ENCODE peak calls at places on chromosomes 3 and 15, in seven cellular contexts. A, H, N, I, D, G and C are unnamed samples.

GRCh38 chr3:157888040-157888439 is 218.2 kb downstream of the SHOX2 start:
- DNase-seq in A (no peak), H (no peak), N (no peak), I (no peak), D (peak; percentile 21), G (no peak), C (no peak)

GRCh38 chr3:87082806-87083440 is 92.0 kb upstream of the VGLL3 start:
- DNase-seq in A (no peak), H (no peak), N (no peak), I (no peak), D (peak; percentile 88), G (no peak), C (peak; percentile 75)

GRCh38 chr3:35776346-35776745 is 137.0 kb downstream of the ARPP21 start:
- DNase-seq in A (no peak), H (no peak), N (no peak), I (no peak), D (no peak), G (no peak), C (no peak)

GRCh38 chr15:81394609-81395008 is 20.6 kb upstream of the TMC3 start:
- DNase-seq in A (peak; percentile 57), H (no peak), N (no peak), I (no peak), D (no peak), G (no peak), C (no peak)

GRCh38 chr3:141845407-141846049 is 30.9 kb upstream of the ATP1B3 start:
- DNase-seq in A (no peak), H (no peak), N (no peak), I (no peak), D (peak; percentile 67), G (no peak), C (peak; percentile 50)

GRCh38 chr3:110341047-110341446 is 730.6 kb upstream of the NECTIN3 start:
- DNase-seq in A (no peak), H (no peak), N (no peak), I (no peak), D (no peak), G (no peak), C (no peak)

GRCh38 chr3:128287161-128287560 is 133.9 kb downstream of the EEFSEC start:
- DNase-seq in A (no peak), H (no peak), N (no peak), I (no peak), D (peak; percentile 29), G (no peak), C (no peak)

GRCh38 chr3:187165144-187165543 is 25.8 kb upstream of the RPL39L start:
- DNase-seq in A (peak; percentile 39), H (peak; percentile 44), N (no peak), I (no peak), D (peak; percentile 95), G (no peak), C (peak; percentile 79)

GRCh38 chr3:171320721-171321120 is 139.5 kb downstream of the TNIK start:
- DNase-seq in A (no peak), H (no peak), N (no peak), I (no peak), D (no peak), G (no peak), C (no peak)

GRCh38 chr3:125618851-125619250 is 23.6 kb upstream of the OSBPL11 start:
- DNase-seq in A (no peak), H (no peak), N (no peak), I (no peak), D (no peak), G (no peak), C (no peak)

GRCh38 chr3:50333744-50334328 is 5.8 kb upstream of the TUSC2 start:
- DNase-seq in A (no peak), H (no peak), N (no peak), I (no peak), D (no peak), G (no peak), C (no peak)

GRCh38 chr3:122689587-122689986 is 8.9 kb downstream of the PARP14 start:
- DNase-seq in A (no peak), H (no peak), N (no peak), I (no peak), D (no peak), G (no peak), C (no peak)

GRCh38 chr3:151037746-151038145 is 47.7 kb upstream of the MED12L start:
- DNase-seq in A (peak; percentile 11), H (no peak), N (no peak), I (peak; percentile 20), D (no peak), G (no peak), C (no peak)

GRCh38 chr3:141561426-141562034 is 74.7 kb downstream of the RASA2 start:
- DNase-seq in A (peak; percentile 12), H (peak; percentile 86), N (no peak), I (peak; percentile 29), D (peak; percentile 81), G (no peak), C (peak; percentile 62)

GRCh38 chr15:34262362-34262761 is 37.5 kb downstream of the EMC4 start:
- DNase-seq in A (no peak), H (no peak), N (no peak), I (no peak), D (no peak), G (no peak), C (peak; percentile 4)

GRCh38 chr3:37686225-37686624 is 175.5 kb upstream of the CTDSPL start:
- DNase-seq in A (no peak), H (no peak), N (no peak), I (no peak), D (peak; percentile 40), G (no peak), C (peak; percentile 27)

GRCh38 chr15:38972831-38973230 is 408.2 kb upstream of the RASGRP1 start:
- DNase-seq in A (no peak), H (no peak), N (no peak), I (no peak), D (no peak), G (no peak), C (no peak)

GRCh38 chr3:181410870-181411269 is 300.9 kb upstream of the SOX2 start:
- DNase-seq in A (no peak), H (no peak), N (no peak), I (no peak), D (no peak), G (no peak), C (no peak)

GRCh38 chr3:101973163-101973505 is 123.8 kb downstream of the NFKBIZ start:
- DNase-seq in A (no peak), H (no peak), N (no peak), I (no peak), D (no peak), G (no peak), C (no peak)

GRCh38 chr3:57735405-57735804 is 20.7 kb upstream of the SLMAP start:
- DNase-seq in A (no peak), H (no peak), N (no peak), I (no peak), D (no peak), G (no peak), C (no peak)
- H3K27ac ChIP-seq in A (no peak overlapping the region), H (no peak overlapping the region), N (no peak overlapping the region), I (no peak overlapping the region), D (no peak overlapping the region), G (no peak overlapping the region), C (no peak overlapping the region)

GRCh38 chr3:120568624-120569023 is 27.5 kb upstream of the NDUFB4 start:
- DNase-seq in A (no peak), H (no peak), N (no peak), I (no peak), D (no peak), G (no peak), C (no peak)

GRCh38 chr3:120569224-120569915 is 26.8 kb upstream of the NDUFB4 start:
- DNase-seq in A (no peak), H (no peak), N (no peak), I (no peak), D (no peak), G (no peak), C (no peak)

GRCh38 chr3:120566243-120566980 is 29.7 kb upstream of the NDUFB4 start:
- DNase-seq in A (no peak), H (no peak), N (no peak), I (no peak), D (no peak), G (no peak), C (no peak)

GRCh38 chr3:120568198-120568523 is 28.0 kb upstream of the NDUFB4 start:
- DNase-seq in A (no peak), H (no peak), N (no peak), I (no peak), D (peak; percentile 66), G (no peak), C (no peak)

DNA sequence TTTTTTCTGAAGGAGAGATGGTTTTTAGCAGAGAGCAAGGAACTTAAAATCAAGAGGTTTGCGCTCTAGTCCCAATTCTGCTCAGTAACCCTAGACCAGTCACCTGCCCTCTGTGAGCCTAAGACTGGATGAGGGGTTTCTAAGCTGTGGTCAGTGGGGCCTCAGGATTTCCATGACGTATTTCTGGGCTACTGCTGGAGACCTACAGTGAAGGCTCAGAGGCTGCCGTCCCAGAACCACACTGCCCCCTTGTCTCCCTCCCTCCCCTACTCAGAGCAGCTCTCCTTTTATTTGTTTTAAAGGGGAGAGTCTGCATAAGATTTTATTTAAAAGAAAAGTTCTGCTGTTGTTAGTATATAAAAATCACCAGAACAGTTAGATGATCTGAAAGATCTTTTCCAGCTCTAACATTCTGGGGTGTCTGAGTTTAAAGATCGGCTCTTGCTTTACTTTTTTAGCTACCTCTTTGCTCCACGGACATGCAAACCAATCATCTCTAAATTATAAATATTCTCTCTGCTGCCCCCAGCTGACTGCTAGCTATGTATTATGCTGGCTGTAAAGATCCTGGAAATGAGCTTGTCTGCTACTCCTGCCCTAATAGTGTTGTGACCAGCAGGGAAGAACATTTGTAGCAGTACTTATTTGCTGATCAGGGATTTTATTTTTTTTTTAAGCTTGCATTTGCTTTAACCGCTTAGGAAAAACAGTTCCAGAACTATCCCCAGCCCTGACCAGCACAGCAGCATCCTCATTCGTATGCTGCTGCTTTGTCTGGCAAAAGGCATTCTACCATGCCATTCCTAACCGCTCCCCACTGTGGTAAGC is 28.6 kb upstream of the NDUFB4 start:
- DNase-seq in A (peak; percentile 53), H (no peak), N (no peak), I (peak; percentile 76), D (peak; percentile 59), G (no peak), C (peak; percentile 45)
- H3K27ac ChIP-seq in A (no peak overlapping the region), H (no peak overlapping the region), N (peak overlapping the region; percentile 12), I (peak overlapping the region; percentile 66), D (no peak overlapping the region), G (no peak overlapping the region), C (peak overlapping the region; percentile 9)

GRCh38 chr3:176663376-176663775 is 533.9 kb downstream of the TBL1XR1 start:
- DNase-seq in A (no peak), H (no peak), N (no peak), I (no peak), D (peak; percentile 33), G (no peak), C (peak; percentile 10)

GRCh38 chr3:176661432-176661964 is 535.8 kb downstream of the TBL1XR1 start:
- DNase-seq in A (no peak), H (no peak), N (no peak), I (no peak), D (no peak), G (no peak), C (no peak)

GRCh38 chr3:176663819-176664218 is 533.5 kb downstream of the TBL1XR1 start:
- DNase-seq in A (peak; percentile 8), H (peak; percentile 89), N (no peak), I (no peak), D (peak; percentile 54), G (no peak), C (peak; percentile 39)
- H3K27ac ChIP-seq in A (no peak overlapping the region), H (peak overlapping the region; percentile 72), N (no peak overlapping the region), I (no peak overlapping the region), D (no peak overlapping the region), G (no peak overlapping the region), C (no peak overlapping the region)

DNA sequence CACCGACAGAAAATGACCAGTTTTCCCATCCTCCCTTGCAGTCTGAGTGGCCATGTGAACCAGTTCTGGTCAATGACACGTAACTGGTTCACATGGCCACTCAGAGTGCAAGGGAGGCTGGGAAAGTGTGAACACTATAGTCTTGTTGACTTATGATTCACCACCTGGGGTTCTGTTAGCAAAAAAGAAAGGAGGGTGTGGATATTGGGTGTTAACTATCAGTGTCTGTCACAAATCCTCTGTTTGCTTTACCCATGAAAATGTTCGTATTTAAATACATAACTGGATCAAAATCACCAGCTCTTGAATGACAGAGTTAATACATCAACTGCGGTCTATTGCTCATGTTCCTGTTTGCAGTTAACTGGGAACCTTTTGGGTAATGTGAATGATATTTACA is 92.3 kb downstream of the ADAMTSL3 start:
- DNase-seq in A (no peak), H (no peak), N (no peak), I (no peak), D (no peak), G (no peak), C (no peak)
- H3K27ac ChIP-seq in A (no peak overlapping the region), H (no peak overlapping the region), N (peak overlapping the region; percentile 17), I (no peak overlapping the region), D (no peak overlapping the region), G (no peak overlapping the region), C (no peak overlapping the region)